ENCODE peak calls at places on chromosomes 1 and 21, in ten cellular contexts. I is fibroblast of mammary gland; Z is GM20000; T is cardiac fibroblast; D is uterus; O is fibroblast of lung; X is CD4-positive, alpha-beta T cell; W is A673; Y is kidney; Q is GM13977. N is an unnamed sample.

GRCh38 chr1:23249785-23250184 is 32.5 kb upstream of the HTR1D start:
- DNase-seq in Q (no peak), W (peak), Z (no peak), T (peak), D (no peak), I (no peak), Y (no peak), X (no peak), O (peak), N (no peak)

GRCh38 chr1:109193653-109194590 is 19.8 kb upstream of the SARS1 start:
- DNase-seq in Y (no peak), T (peak), W (peak), I (no peak), D (no peak), Z (peak), O (peak), X (peak), Q (peak), N (no peak)

GRCh38 chr1:155126494-155127104 is 1.1 kb upstream of the EFNA1 start:
- DNase-seq in O (peak), Z (no peak), Q (peak), W (peak), X (no peak), T (no peak), D (peak), Y (peak), I (no peak), N (no peak)

GRCh38 chr1:90925928-90926869 is 95.6 kb downstream of the ZNF644 start:
- DNase-seq in Z (no peak), I (peak), T (peak), Y (no peak), Q (no peak), D (no peak), O (peak), X (no peak), W (peak), N (no peak)

GRCh38 chr1:23627065-23627464 is 64.5 kb upstream of the RPL11 start:
- DNase-seq in X (no peak), O (no peak), W (no peak), I (no peak), D (no peak), Q (peak), Z (no peak), T (no peak), Y (no peak), N (no peak)

GRCh38 chr1:41622859-41623732 is 138.6 kb upstream of the EDN2 start:
- DNase-seq in Z (peak), Q (peak), O (peak), W (no peak), D (no peak), Y (no peak), T (peak), X (no peak), I (no peak), N (no peak)

GRCh38 chr1:247079141-247079874 is 697 bp upstream of the ZNF670 start:
- DNase-seq in I (peak), Q (peak), O (no peak), T (no peak), W (no peak), X (no peak), Z (peak), D (no peak), Y (no peak), N (no peak)

GRCh38 chr21:42308914-42309752 is 6.1 kb downstream of the TFF3 start:
- DNase-seq in W (no peak), Y (no peak), X (no peak), I (no peak), D (no peak), Z (peak), Q (no peak), O (no peak), T (no peak), N (no peak)

GRCh38 chr1:30379684-30380624 is 343.4 kb downstream of the MATN1 start:
- DNase-seq in O (peak), W (peak), X (peak), D (peak), I (peak), T (peak), Z (peak), Q (peak), Y (peak), N (peak)

GRCh38 chr1:68955424-68955823 is 458.5 kb upstream of the DEPDC1 start:
- DNase-seq in O (no peak), Q (no peak), D (no peak), I (peak), X (no peak), T (no peak), W (no peak), Y (no peak), Z (no peak), N (no peak)

GRCh38 chr1:108892356-108893140 is 15.8 kb downstream of the GPSM2 start:
- DNase-seq in W (no peak), Z (no peak), I (peak), Y (no peak), D (no peak), Q (no peak), T (peak), O (no peak), X (no peak), N (no peak)

GRCh38 chr21:35093514-35093913 is 44.4 kb upstream of the RUNX1 start:
- DNase-seq in Q (no peak), T (no peak), I (no peak), X (no peak), Y (no peak), D (no peak), Z (no peak), W (no peak), O (no peak), N (no peak)

GRCh38 chr1:181777812-181778211 is 283.7 kb downstream of the ZNF648 start:
- DNase-seq in T (no peak), O (no peak), Y (no peak), Z (no peak), Q (no peak), W (no peak), D (no peak), X (no peak), I (no peak), N (no peak)

GRCh38 chr1:111197598-111198289 is 2.7 kb downstream of the DENND2D start:
- DNase-seq in W (peak), X (peak), Q (peak), T (peak), Y (peak), I (no peak), O (no peak), D (no peak), Z (no peak), N (no peak)

GRCh38 chr1:246428542-246429308 is 78.4 kb downstream of the SMYD3 start:
- DNase-seq in D (no peak), T (peak), Q (no peak), Z (no peak), X (no peak), I (peak), O (peak), Y (no peak), W (no peak), N (no peak)

GRCh38 chr1:24364605-24364974 is 45.4 kb downstream of the GRHL3 start:
- DNase-seq in W (no peak), D (no peak), Z (no peak), T (peak), Y (no peak), I (peak), X (no peak), O (peak), Q (peak), N (no peak)

GRCh38 chr1:219883400-219884332 is 44.7 kb downstream of the SLC30A10 start:
- DNase-seq in D (no peak), W (no peak), Y (no peak), T (no peak), Q (no peak), Z (no peak), X (no peak), I (no peak), O (no peak), N (no peak)

GRCh38 chr1:37811027-37811655 is 3.1 kb upstream of the YRDC start:
- DNase-seq in W (peak), Z (peak), D (peak), T (peak), Y (no peak), X (peak), O (peak), I (peak), Q (peak), N (no peak)

GRCh38 chr1:201672685-201673084 is 133.8 kb downstream of the NAV1 start:
- DNase-seq in T (no peak), Y (no peak), Z (no peak), Q (no peak), X (no peak), D (no peak), W (no peak), O (no peak), I (no peak), N (no peak)

GRCh38 chr1:72439036-72439435 is 156.7 kb upstream of the NEGR1 start:
- DNase-seq in Z (no peak), I (peak), O (no peak), D (no peak), Y (no peak), T (peak), Q (no peak), W (no peak), X (no peak), N (no peak)

GRCh38 chr1:63893976-63894375 is 120.2 kb downstream of the ROR1 start:
- DNase-seq in D (no peak), Y (no peak), T (no peak), Q (no peak), X (no peak), W (no peak), Z (no peak), O (no peak), I (peak), N (no peak)

GRCh38 chr1:208977861-208978260 is 605.7 kb upstream of the CAMK1G start:
- DNase-seq in Q (no peak), D (no peak), Z (no peak), T (peak), X (no peak), I (peak), Y (no peak), W (no peak), O (peak), N (no peak)

GRCh38 chr1:211829343-211830054 is 1.1 kb downstream of the LPGAT1 start:
- DNase-seq in X (no peak), Q (no peak), Z (peak), T (peak), I (no peak), D (peak), W (peak), Y (no peak), O (peak), N (no peak)
- TF ChIP-seq CTCF in X (no peak), Q (no peak), Z (no peak), T (no peak), I (no peak), D (no peak), W (no peak), Y (no peak), O (no peak), N (no peak)

GRCh38 chr1:12407962-12408288 is 178.1 kb downstream of the VPS13D start:
- DNase-seq in D (no peak), X (no peak), Q (no peak), Y (no peak), W (no peak), Z (no peak), I (no peak), T (no peak), O (no peak), N (no peak)

GRCh38 chr1:12408662-12409061 is 178.8 kb downstream of the VPS13D start:
- DNase-seq in Q (no peak), Y (no peak), Z (no peak), T (no peak), O (no peak), W (no peak), I (no peak), X (no peak), D (no peak), N (no peak)

GRCh38 chr1:12405325-12406217 is 175.7 kb downstream of the VPS13D start:
- DNase-seq in T (peak), Z (no peak), O (peak), I (peak), Y (no peak), Q (no peak), W (peak), D (peak), X (no peak), N (peak)

GRCh38 chr1:12406218-12407021 is 176.6 kb downstream of the VPS13D start:
- DNase-seq in I (peak), Y (no peak), W (no peak), Z (no peak), O (peak), T (peak), D (no peak), Q (no peak), X (no peak), N (no peak)

DNA sequence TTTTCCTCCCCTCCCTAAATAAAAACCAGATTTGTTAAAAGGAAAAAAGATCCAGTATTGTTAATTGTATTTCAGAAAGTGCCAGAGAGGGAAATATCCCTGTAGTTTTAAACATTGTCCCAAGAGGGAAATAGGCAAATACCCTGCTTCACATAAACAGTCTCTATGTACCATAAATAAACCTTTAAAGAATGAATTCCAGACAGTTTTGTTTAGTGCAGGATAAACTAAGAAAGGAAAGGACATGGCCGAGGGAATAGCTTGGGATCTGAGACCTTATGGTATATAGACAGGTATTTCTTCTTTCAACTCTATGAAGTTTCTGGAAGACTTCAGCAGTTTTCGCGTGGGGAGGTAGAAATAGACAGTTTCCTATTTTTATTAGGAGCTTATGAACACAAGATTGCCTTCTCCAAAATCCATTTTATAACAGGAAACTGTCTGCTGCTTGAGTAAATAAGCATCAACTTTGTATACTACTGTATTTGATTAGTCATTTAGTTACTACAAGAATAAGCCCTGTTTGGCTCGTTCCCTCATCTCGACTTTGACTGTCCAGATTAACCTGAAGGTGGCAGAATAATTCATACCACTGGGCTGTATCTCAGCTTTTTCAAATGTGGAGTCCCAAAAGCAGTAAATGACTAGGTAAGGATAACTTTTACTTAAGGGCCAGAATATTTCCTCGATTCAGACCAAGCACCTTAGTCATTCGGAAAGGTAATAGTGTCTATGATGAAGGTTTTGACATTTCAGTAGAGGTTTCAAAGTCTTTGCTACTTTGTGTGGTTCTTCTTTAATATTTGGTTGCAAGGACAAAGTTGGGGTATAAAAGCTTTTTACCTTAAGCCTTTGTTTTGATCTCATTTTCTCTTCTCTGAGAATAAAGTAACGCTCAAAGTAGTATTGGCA is 177.5 kb downstream of the VPS13D start:
- DNase-seq in Q (peak), X (no peak), T (peak), I (peak), Y (no peak), O (peak), D (no peak), W (peak), Z (peak), N (no peak)
- TF ChIP-seq CTCF in Q (no peak), X (peak), T (peak), I (peak), Y (peak), O (peak), D (peak), W (peak), Z (no peak), N (no peak)

DNA sequence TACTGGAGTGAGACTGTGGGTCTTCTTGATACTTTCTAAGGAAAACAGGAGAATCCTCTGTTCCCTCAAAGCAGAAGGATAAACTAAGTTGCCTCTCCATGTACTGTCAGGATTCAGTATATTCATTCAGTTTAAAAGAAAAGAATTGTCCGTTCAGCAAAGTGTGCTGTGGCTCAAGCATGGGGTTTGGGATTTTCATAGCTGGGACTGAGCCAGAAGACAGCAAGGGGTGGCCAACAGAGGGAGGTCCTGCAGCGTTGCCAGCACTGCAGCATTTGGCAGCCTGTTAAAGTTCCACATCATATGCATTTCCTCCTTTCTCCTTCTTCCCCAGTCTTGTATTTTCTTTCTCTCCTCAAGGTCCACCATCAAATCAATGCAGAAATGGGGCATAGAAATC is 75.1 kb downstream of the DTL start:
- DNase-seq in O (peak), W (peak), D (no peak), X (no peak), Y (no peak), Q (no peak), I (peak), Z (no peak), T (peak), N (no peak)
- TF ChIP-seq CTCF in O (no peak), W (peak), D (no peak), X (no peak), Y (peak), Q (no peak), I (peak), Z (no peak), T (peak), N (no peak)

GRCh38 chr1:1437904-1438376 is 2.5 kb downstream of the VWA1 start:
- DNase-seq in Q (peak), X (no peak), O (no peak), D (no peak), Z (peak), W (no peak), I (no peak), T (no peak), Y (peak), N (no peak)
- TF ChIP-seq CTCF in Q (peak), X (no peak), O (no peak), D (no peak), Z (no peak), W (no peak), I (no peak), T (no peak), Y (no peak), N (no peak)

GRCh38 chr21:37828515-37828914 is 87.7 kb downstream of the KCNJ6 start:
- DNase-seq in W (no peak), Z (no peak), I (no peak), Y (no peak), Q (no peak), X (no peak), D (no peak), O (no peak), T (no peak), N (no peak)
- TF ChIP-seq CTCF in W (no peak), Z (no peak), I (no peak), Y (no peak), Q (no peak), X (no peak), D (no peak), O (no peak), T (no peak), N (no peak)

GRCh38 chr1:223708001-223708359 is 4.4 kb upstream of the CAPN2 start:
- DNase-seq in X (no peak), Q (no peak), D (no peak), Z (no peak), Y (no peak), O (no peak), W (no peak), I (no peak), T (no peak), N (no peak)
- TF ChIP-seq CTCF in X (no peak), Q (no peak), D (no peak), Z (no peak), Y (peak), O (peak), W (no peak), I (peak), T (peak), N (no peak)

GRCh38 chr1:226309398-226310122 is 596 bp upstream of the LIN9 start:
- DNase-seq in Q (peak), D (no peak), W (no peak), X (no peak), T (no peak), Z (no peak), Y (peak), I (peak), O (peak), N (peak)
- TF ChIP-seq CTCF in Q (no peak), D (no peak), W (no peak), X (no peak), T (peak), Z (no peak), Y (no peak), I (no peak), O (peak), N (no peak)

GRCh38 chr1:15739259-15739658 is 3.0 kb upstream of the TMEM82 start:
- DNase-seq in I (no peak), D (no peak), Y (no peak), Q (no peak), X (no peak), O (no peak), Z (no peak), T (no peak), W (no peak), N (no peak)

GRCh38 chr1:15738416-15739113 is 2.5 kb downstream of the SLC25A34 start:
- DNase-seq in T (no peak), Q (no peak), D (peak), Y (no peak), I (no peak), Z (no peak), W (no peak), O (no peak), X (no peak), N (no peak)

GRCh38 chr1:15740833-15741182 is 1.5 kb upstream of the TMEM82 start:
- DNase-seq in O (no peak), T (no peak), Z (no peak), D (peak), I (no peak), X (no peak), Q (no peak), Y (no peak), W (no peak), N (no peak)

GRCh38 chr1:15741183-15741850 is 982 bp upstream of the TMEM82 start:
- DNase-seq in T (peak), Y (peak), X (peak), D (peak), Q (peak), Z (peak), O (peak), W (peak), I (peak), N (peak)

GRCh38 chr1:15739745-15740144 is 2.6 kb upstream of the TMEM82 start:
- DNase-seq in Z (no peak), I (no peak), Y (no peak), X (no peak), T (no peak), W (no peak), D (peak), O (no peak), Q (no peak), N (no peak)
- TF ChIP-seq CTCF in Z (no peak), I (no peak), Y (no peak), X (no peak), T (peak), W (peak), D (no peak), O (no peak), Q (peak), N (no peak)

N was measured in omental fat pad.